ENCODE peak calls at places on chromosomes 3 and 15, in four cellular contexts. G is heart left ventricle, Z is GM12878, O is suprapubic skin. E is an unnamed sample.

GRCh38 chr15:60751985-60752952 is 273.3 kb upstream of the ICE2 start:
- DNase-seq in G (peak), Z (no peak), O (no peak), E (no peak)

GRCh38 chr15:28895566-28895965 is 9.8 kb downstream of the APBA2 start:
- DNase-seq in O (no peak), Z (no peak), G (no peak), E (no peak)

GRCh38 chr3:22089284-22089683 is 338.3 kb upstream of the ZNF385D start:
- DNase-seq in G (no peak), O (no peak), Z (peak), E (no peak)

GRCh38 chr15:80578871-80579270 is 116.2 kb upstream of the ABHD17C start:
- DNase-seq in G (no peak), Z (no peak), O (no peak), E (no peak)

GRCh38 chr15:99427668-99428361 is 138.0 kb upstream of the MEF2A start:
- DNase-seq in Z (no peak), G (no peak), O (peak), E (no peak)

GRCh38 chr3:45631486-45631885 is 36.9 kb downstream of the LIMD1 start:
- DNase-seq in G (no peak), O (no peak), Z (no peak), E (no peak)

GRCh38 chr15:48472756-48473155 is 141.5 kb downstream of the DUT start:
- DNase-seq in Z (no peak), G (no peak), O (no peak), E (peak)

GRCh38 chr3:99895106-99895705 is 77.5 kb downstream of the CMSS1 start:
- DNase-seq in O (no peak), G (no peak), Z (no peak), E (no peak)

GRCh38 chr15:60918234-60918964 is 310.7 kb downstream of the RORA start:
- DNase-seq in Z (no peak), G (no peak), O (no peak), E (no peak)

GRCh38 chr3:187086831-187087230 is 52.5 kb downstream of the RPL39L start:
- DNase-seq in Z (no peak), G (no peak), O (no peak), E (no peak)

GRCh38 chr3:48367201-48367600 is 4.8 kb upstream of the FBXW12 start:
- DNase-seq in G (no peak), Z (no peak), O (no peak), E (no peak)

GRCh38 chr3:61562042-61562809 is 855 bp downstream of the PTPRG start:
- DNase-seq in O (peak), G (peak), Z (no peak), E (no peak)

GRCh38 chr3:61562810-61563613 is 1.6 kb downstream of the PTPRG start:
- DNase-seq in Z (no peak), O (peak), G (peak), E (no peak)

GRCh38 chr3:61563614-61564404 is 2.4 kb downstream of the PTPRG start:
- DNase-seq in Z (no peak), O (no peak), G (no peak), E (no peak)

GRCh38 chr3:61565569-61565968 is 4.2 kb downstream of the PTPRG start:
- DNase-seq in Z (no peak), G (no peak), O (no peak), E (no peak)

GRCh38 chr3:61564405-61565059 is 3.2 kb downstream of the PTPRG start:
- DNase-seq in G (peak), Z (no peak), O (peak), E (peak)
- TF ChIP-seq POLR2A in G (peak), Z (no peak), O (no peak), E (no peak)

GRCh38 chr3:32147935-32148334 is 41.5 kb downstream of the GPD1L start:
- DNase-seq in O (no peak), G (no peak), Z (no peak), E (no peak)

GRCh38 chr3:32143849-32144757 is 37.7 kb downstream of the GPD1L start:
- DNase-seq in O (no peak), Z (peak), G (no peak), E (peak)

GRCh38 chr3:32148356-32148755 is 41.9 kb downstream of the GPD1L start:
- DNase-seq in O (no peak), G (no peak), Z (no peak), E (no peak)

GRCh38 chr3:32147509-32147908 is 41.1 kb downstream of the GPD1L start:
- DNase-seq in Z (no peak), O (no peak), G (no peak), E (no peak)

DNA sequence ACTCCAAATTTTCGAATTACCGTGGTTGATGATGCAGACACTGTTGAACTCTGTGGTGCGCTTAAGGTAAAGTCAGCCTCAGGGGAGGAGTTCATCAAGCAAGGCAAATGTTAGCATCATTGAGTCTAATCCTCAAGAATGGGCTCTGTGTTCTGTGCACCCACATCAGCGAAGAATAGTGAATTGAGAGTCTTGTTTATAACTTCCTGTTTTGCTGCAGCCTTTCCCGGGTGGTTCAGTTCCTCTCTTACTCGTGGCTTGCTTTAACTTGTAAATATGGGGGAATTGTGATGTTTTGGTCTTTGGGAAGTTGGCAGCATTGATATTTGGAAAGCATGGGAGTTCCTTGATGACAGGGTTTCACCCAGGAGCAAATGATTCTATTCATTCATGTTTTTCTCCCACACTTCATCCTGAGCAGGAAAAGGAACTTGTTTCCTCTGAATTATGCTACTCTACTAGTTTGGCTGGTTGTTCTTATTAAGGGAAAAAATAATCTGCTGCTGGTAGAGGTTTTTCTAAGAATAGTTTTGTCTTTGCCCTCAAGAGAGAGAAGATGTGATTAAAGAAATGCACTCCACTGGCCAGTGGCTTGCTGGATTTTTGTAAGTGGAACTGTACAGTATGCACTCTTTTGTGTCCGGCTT is 40.4 kb downstream of the GPD1L start:
- DNase-seq in Z (no peak), G (no peak), O (no peak), E (no peak)
- TF ChIP-seq POLR2A in Z (no peak), G (no peak), O (no peak), E (no peak)

GRCh38 chr3:197552198-197552597 is 3.6 kb downstream of the BDH1 start:
- DNase-seq in O (no peak), Z (no peak), G (no peak), E (no peak)

GRCh38 chr3:197554196-197554561 is 1.6 kb downstream of the BDH1 start:
- DNase-seq in G (no peak), O (no peak), Z (no peak), E (peak)

GRCh38 chr3:197558000-197558399 is 2.2 kb upstream of the BDH1 start:
- DNase-seq in O (no peak), Z (no peak), G (no peak), E (no peak)

GRCh38 chr3:197554562-197555280 is 1.0 kb downstream of the BDH1 start:
- DNase-seq in Z (peak), O (peak), G (peak), E (peak)

DNA sequence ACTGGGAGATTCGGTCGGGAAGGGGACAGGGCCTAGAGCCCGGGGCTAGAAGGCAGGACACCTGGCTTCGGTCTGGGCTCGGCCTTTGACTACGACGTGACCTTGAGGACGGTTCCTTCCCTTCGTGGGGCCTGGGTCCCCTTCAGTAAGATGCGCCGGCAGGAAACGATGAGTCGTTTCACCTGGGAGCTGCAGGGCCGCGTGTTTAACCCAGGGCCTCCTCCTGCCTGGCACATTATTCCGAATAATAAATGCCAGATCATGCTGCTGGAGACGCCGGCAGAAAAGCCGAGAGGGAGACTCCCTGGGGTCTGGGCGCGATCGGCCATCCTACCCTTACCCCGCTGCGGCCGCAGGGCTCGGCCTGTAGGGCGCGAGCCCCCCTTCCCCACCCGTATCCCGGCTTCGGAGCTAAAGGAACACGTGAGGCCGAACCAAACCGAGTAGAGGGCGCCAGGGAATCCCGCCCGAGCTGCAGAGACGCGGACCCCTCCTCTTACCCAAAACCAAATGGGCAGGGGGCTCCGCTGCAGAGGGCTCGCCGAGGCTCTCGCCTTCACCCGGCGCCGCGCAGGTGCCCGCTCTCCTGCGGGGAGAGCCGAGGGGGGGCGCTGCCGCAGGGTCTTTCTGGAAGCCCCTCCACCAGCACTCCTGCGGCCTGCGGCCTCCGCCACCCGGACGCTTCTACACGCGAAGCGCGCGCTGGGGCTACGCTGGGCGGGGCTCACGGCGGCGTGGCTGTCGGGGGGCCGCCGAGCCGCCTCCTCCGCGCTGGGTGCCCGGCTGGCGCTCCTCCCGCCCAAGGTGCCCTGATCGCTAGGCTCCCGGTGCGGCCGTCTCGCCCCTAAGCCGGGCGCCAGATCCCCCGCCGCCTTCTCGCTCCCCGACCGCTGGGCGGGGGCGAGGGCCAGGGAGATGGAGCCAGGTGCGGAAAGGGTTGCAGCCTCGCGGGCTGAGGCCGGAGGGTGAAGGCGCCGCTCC is at the start of gene BDH1:
- DNase-seq in G (peak), O (no peak), Z (no peak), E (no peak)
- TF ChIP-seq POLR2A in G (no peak), O (no peak), Z (peak), E (no peak)

DNA sequence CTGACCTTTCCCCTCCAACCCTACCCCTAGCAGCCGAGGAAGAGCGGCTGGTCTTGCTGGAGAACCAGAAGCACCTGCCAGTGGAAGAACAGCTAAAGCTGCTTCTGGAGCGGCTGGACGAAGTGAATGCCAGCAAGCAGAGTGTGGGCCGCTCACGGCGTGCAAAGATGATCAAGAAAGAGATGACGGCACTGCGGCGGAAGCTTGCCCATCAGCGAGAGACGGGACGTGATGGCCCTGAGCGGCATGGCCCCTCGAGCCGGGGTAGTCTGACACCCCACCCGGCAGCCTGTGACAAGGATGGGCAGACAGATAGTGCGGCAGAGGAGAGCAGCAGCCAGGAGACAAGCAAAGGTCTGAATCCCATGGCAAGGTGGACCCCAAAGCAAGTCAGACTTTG is 6.2 kb upstream of the OGG1 start:
- DNase-seq in Z (no peak), O (no peak), G (no peak), E (no peak)
- TF ChIP-seq POLR2A in Z (no peak), O (no peak), G (no peak), E (no peak)

E was measured in H54.